ENCODE peak calls at places on chromosomes 1 and 21, in five cellular contexts. I, D, R, A and B are unnamed samples.
A peak's percentile ranks its signal among the peaks of the same experiment; 100 is the strongest.

GRCh38 chr1:38614861-38615260 is 244.7 kb downstream of the RRAGC start:
- DNase-seq in I (no peak), D (no peak), R (no peak), A (no peak), B (no peak)

GRCh38 chr21:37483776-37484175 is 117.2 kb downstream of the DYRK1A start:
- DNase-seq in I (no peak), D (no peak), R (no peak), A (no peak), B (no peak)

GRCh38 chr21:43645414-43645891 is 13.8 kb downstream of the HSF2BP start:
- DNase-seq in I (peak; percentile 72), D (no peak), R (no peak), A (peak; percentile 18), B (peak; percentile 70)

GRCh38 chr1:42419449-42419848 is 36.4 kb downstream of the ZMYND12 start:
- DNase-seq in I (no peak), D (peak; percentile 44), R (no peak), A (no peak), B (no peak)

GRCh38 chr1:8094481-8095241 is 68.6 kb upstream of the ERRFI1 start:
- DNase-seq in I (no peak), D (no peak), R (no peak), A (no peak), B (peak; percentile 33)

GRCh38 chr1:159879977-159880376 is 17.5 kb upstream of the VSIG8 start:
- DNase-seq in I (peak; percentile 19), D (no peak), R (no peak), A (no peak), B (no peak)

GRCh38 chr1:186708578-186709203 is 28.5 kb upstream of the PTGS2 start:
- DNase-seq in I (no peak), D (no peak), R (no peak), A (no peak), B (no peak)

GRCh38 chr21:43939443-43940328 is 72.4 kb upstream of the TRAPPC10 start:
- DNase-seq in I (no peak), D (no peak), R (no peak), A (no peak), B (no peak)

GRCh38 chr1:94755675-94756074 is 64.5 kb upstream of the SLC44A3 start:
- DNase-seq in I (no peak), D (no peak), R (no peak), A (no peak), B (no peak)

GRCh38 chr1:219027161-219027673 is 146.5 kb upstream of the LYPLAL1 start:
- DNase-seq in I (no peak), D (no peak), R (no peak), A (no peak), B (peak; percentile 9)

GRCh38 chr1:183783896-183784637 is 20.9 kb upstream of the RGL1 start:
- DNase-seq in I (no peak), D (peak; percentile 66), R (no peak), A (no peak), B (peak; percentile 5)

GRCh38 chr1:116390195-116390594 is 17.2 kb downstream of the ATP1A1 start:
- DNase-seq in I (no peak), D (no peak), R (no peak), A (no peak), B (no peak)

GRCh38 chr1:116916002-116916401 is 6.3 kb downstream of the PTGFRN start:
- DNase-seq in I (no peak), D (no peak), R (no peak), A (no peak), B (no peak)

GRCh38 chr1:229380514-229381160 is 37.8 kb upstream of the CCSAP start:
- DNase-seq in I (no peak), D (no peak), R (no peak), A (no peak), B (no peak)

GRCh38 chr1:66197785-66198184 is 336.2 kb upstream of the SGIP1 start:
- DNase-seq in I (no peak), D (no peak), R (no peak), A (no peak), B (no peak)

GRCh38 chr1:6200188-6200809 is 904 bp upstream of the RPL22 start:
- DNase-seq in I (no peak), D (no peak), R (no peak), A (no peak), B (peak; percentile 38)

GRCh38 chr21:45873866-45874265 is 107.7 kb upstream of the COL6A1 start:
- DNase-seq in I (no peak), D (no peak), R (no peak), A (no peak), B (no peak)

GRCh38 chr1:77779529-77780281 is at the start of gene MIGA1:
- DNase-seq in I (peak; percentile 80), D (peak; percentile 80), R (peak; percentile 36), A (peak; percentile 72), B (peak; percentile 92)

GRCh38 chr1:182968151-182968741 is 15.3 kb upstream of the SHCBP1L start:
- DNase-seq in I (no peak), D (no peak), R (no peak), A (no peak), B (no peak)

GRCh38 chr1:33306561-33307493 is 14.1 kb downstream of the A3GALT2 start:
- DNase-seq in I (no peak), D (peak; percentile 57), R (no peak), A (no peak), B (no peak)

GRCh38 chr1:20792177-20792576 is 5.1 kb upstream of the HP1BP3 start:
- DNase-seq in I (no peak), D (no peak), R (no peak), A (no peak), B (no peak)

GRCh38 chr21:36918291-36918690 is 48.2 kb downstream of the HLCS start:
- DNase-seq in I (no peak), D (no peak), R (no peak), A (no peak), B (no peak)

GRCh38 chr1:202968895-202969295 is 1.8 kb upstream of the CYB5R1 start:
- DNase-seq in I (peak; percentile 78), D (no peak), R (no peak), A (peak; percentile 63), B (peak; percentile 84)

GRCh38 chr1:172849653-172850052 is 190.8 kb downstream of the FASLG start:
- DNase-seq in I (no peak), D (no peak), R (no peak), A (no peak), B (no peak)

GRCh38 chr1:63704443-63704842 is 69.4 kb upstream of the ROR1 start:
- DNase-seq in I (no peak), D (no peak), R (no peak), A (no peak), B (no peak)

GRCh38 chr21:22743085-22743484 is 1744.9 kb downstream of the NCAM2 start:
- DNase-seq in I (no peak), D (no peak), R (no peak), A (no peak), B (no peak)

GRCh38 chr1:201554167-201554600 is 15.3 kb downstream of the NAV1 start:
- DNase-seq in I (no peak), D (no peak), R (no peak), A (no peak), B (no peak)

GRCh38 chr1:14543191-14543849 is 55.2 kb upstream of the KAZN start:
- DNase-seq in I (no peak), D (no peak), R (no peak), A (no peak), B (no peak)

GRCh38 chr1:244205171-244205570 is 154.1 kb downstream of the ZBTB18 start:
- DNase-seq in I (no peak), D (no peak), R (no peak), A (no peak), B (no peak)

GRCh38 chr1:23019851-23020625 is 770 bp downstream of the KDM1A start:
- DNase-seq in I (no peak), D (peak; percentile 25), R (no peak), A (peak; percentile 23), B (peak; percentile 61)

GRCh38 chr1:222546548-222547259 is 1.2 kb downstream of the HHIPL2 start:
- DNase-seq in I (peak; percentile 80), D (no peak), R (no peak), A (peak; percentile 29), B (peak; percentile 99)

GRCh38 chr21:33261635-33262034 is 4.5 kb upstream of the IL10RB start:
- DNase-seq in I (no peak), D (no peak), R (no peak), A (no peak), B (no peak)

GRCh38 chr1:21012937-21013336 is 163.8 kb downstream of the EIF4G3 start:
- DNase-seq in I (no peak), D (no peak), R (no peak), A (no peak), B (no peak)

GRCh38 chr1:89598450-89599331 is 34.2 kb upstream of the LRRC8C start:
- DNase-seq in I (peak; percentile 14), D (no peak), R (no peak), A (peak; percentile 46), B (no peak)